ENCODE peak calls at places on chromosome 22, in five cellular contexts. H is neural crest cell, U is MCF 10A, W is lower leg skin, X is Calu3. C is an unnamed sample.

GRCh38 chr22:44591146-44591790 is 93.2 kb upstream of the RTL6 start:
- DNase-seq in H (no peak), U (no peak), W (no peak), X (no peak), C (no peak)

GRCh38 chr22:48605856-48606255 is 1221.8 kb downstream of the BRD1 start:
- DNase-seq in H (no peak), U (no peak), W (no peak), X (no peak), C (peak; percentile 88)

GRCh38 chr22:49962751-49963646 is 2.4 kb downstream of the PIM3 start:
- DNase-seq in H (no peak), U (no peak), W (peak; percentile 29), X (peak; percentile 18), C (no peak)

GRCh38 chr22:45884201-45885067 is 92.5 kb downstream of the WNT7B start:
- DNase-seq in H (no peak), U (no peak), W (no peak), X (no peak), C (no peak)

GRCh38 chr22:20052309-20053250 is 27.5 kb upstream of the DGCR8 start:
- DNase-seq in H (no peak), U (no peak), W (no peak), X (no peak), C (no peak)

GRCh38 chr22:39149915-39150847 is 2.3 kb downstream of the CBX7 start:
- DNase-seq in H (no peak), U (no peak), W (no peak), X (no peak), C (no peak)

GRCh38 chr22:27752771-27753170 is 48.8 kb downstream of the MN1 start:
- DNase-seq in H (no peak), U (peak; percentile 85), W (peak; percentile 51), X (no peak), C (no peak)

GRCh38 chr22:23697031-23697970 is 6.5 kb downstream of the RGL4 start:
- DNase-seq in H (no peak), U (no peak), W (no peak), X (no peak), C (no peak)

GRCh38 chr22:39148024-39148726 is 4.3 kb downstream of the CBX7 start:
- DNase-seq in H (no peak), U (no peak), W (no peak), X (no peak), C (no peak)

GRCh38 chr22:25078591-25078990 is 121.1 kb upstream of the CRYBB3 start:
- DNase-seq in H (no peak), U (no peak), W (no peak), X (no peak), C (peak; percentile 16)

GRCh38 chr22:21446827-21447690 is 20.1 kb upstream of the TMEM191C start:
- DNase-seq in H (peak; percentile 0), U (no peak), W (no peak), X (no peak), C (no peak)

GRCh38 chr22:49849161-49850020 is 4.3 kb upstream of the ZBED4 start:
- DNase-seq in H (no peak), U (no peak), W (no peak), X (no peak), C (no peak)

GRCh38 chr22:44819966-44820631 is 67.7 kb downstream of the ARHGAP8 start:
- DNase-seq in H (no peak), U (no peak), W (no peak), X (no peak), C (no peak)

GRCh38 chr22:33005476-33005875 is 52.7 kb downstream of the SYN3 start:
- DNase-seq in H (no peak), U (no peak), W (no peak), X (no peak), C (no peak)

GRCh38 chr22:31046591-31047226 is 34.4 kb upstream of the SMTN start:
- DNase-seq in H (peak; percentile 25), U (no peak), W (peak; percentile 26), X (no peak), C (no peak)

C was measured in SW480.